ENCODE peak calls at places on chromosomes 1 and 21, in five cellular contexts. One of them, this sample, is unnamed.

GRCh38 chr1:91913018-91913417 is 27.1 kb upstream of the TGFBR3 start:
- DNase-seq in HepG2: no peak
- DNase-seq in HCT116: no peak
- DNase-seq in SK-N-SH: no peak
- DNase-seq in K562: no peak
- DNase-seq in this sample: no peak

GRCh38 chr1:45198185-45198584 is 8.2 kb downstream of the ZSWIM5 start:
- DNase-seq in SK-N-SH: no peak
- DNase-seq in HepG2: peak
- DNase-seq in K562: no peak
- DNase-seq in HCT116: no peak
- DNase-seq in this sample: no peak

GRCh38 chr1:76571248-76571647 is 296.0 kb upstream of the ST6GALNAC5 start:
- DNase-seq in K562: no peak
- DNase-seq in SK-N-SH: no peak
- DNase-seq in HepG2: no peak
- DNase-seq in HCT116: no peak
- DNase-seq in this sample: no peak

GRCh38 chr1:89279011-89279466 is 6.4 kb upstream of the GBP5 start:
- DNase-seq in HCT116: no peak
- DNase-seq in SK-N-SH: no peak
- DNase-seq in K562: no peak
- DNase-seq in HepG2: no peak
- DNase-seq in this sample: no peak

GRCh38 chr1:247895976-247896375 is 589 bp downstream of the OR2W3 start:
- DNase-seq in K562: no peak
- DNase-seq in HCT116: no peak
- DNase-seq in HepG2: no peak
- DNase-seq in SK-N-SH: no peak
- DNase-seq in this sample: no peak

GRCh38 chr1:221025391-221026355 is 146.4 kb downstream of the HLX start:
- DNase-seq in HCT116: no peak
- DNase-seq in HepG2: no peak
- DNase-seq in K562: no peak
- DNase-seq in SK-N-SH: no peak
- DNase-seq in this sample: no peak

GRCh38 chr1:211549092-211549749 is 29.7 kb downstream of the SLC30A1 start:
- DNase-seq in SK-N-SH: no peak
- DNase-seq in HepG2: no peak
- DNase-seq in HCT116: no peak
- DNase-seq in K562: no peak
- DNase-seq in this sample: no peak

GRCh38 chr1:184485731-184486723 is 99.2 kb downstream of the C1orf21 start:
- DNase-seq in SK-N-SH: no peak
- DNase-seq in K562: no peak
- DNase-seq in HepG2: no peak
- DNase-seq in HCT116: no peak
- DNase-seq in this sample: no peak

GRCh38 chr1:207896547-207896946 is 14.4 kb downstream of the CD34 start:
- DNase-seq in HCT116: no peak
- DNase-seq in SK-N-SH: no peak
- DNase-seq in K562: no peak
- DNase-seq in HepG2: no peak
- DNase-seq in this sample: no peak

GRCh38 chr1:214603819-214604252 is 841 bp downstream of the CENPF start:
- DNase-seq in HCT116: no peak
- DNase-seq in HepG2: no peak
- DNase-seq in SK-N-SH: peak
- DNase-seq in K562: peak
- DNase-seq in this sample: no peak

GRCh38 chr1:212976586-212976985 is 26.2 kb downstream of the VASH2 start:
- DNase-seq in HepG2: no peak
- DNase-seq in SK-N-SH: no peak
- DNase-seq in HCT116: no peak
- DNase-seq in K562: no peak
- DNase-seq in this sample: no peak

GRCh38 chr21:39373634-39374033 is 24.7 kb upstream of the HMGN1 start:
- DNase-seq in HepG2: peak
- DNase-seq in K562: peak
- DNase-seq in HCT116: no peak
- DNase-seq in SK-N-SH: peak
- DNase-seq in this sample: no peak

GRCh38 chr21:25329227-25329626 is 278.1 kb downstream of the MRPL39 start:
- DNase-seq in SK-N-SH: no peak
- DNase-seq in HCT116: no peak
- DNase-seq in K562: no peak
- DNase-seq in HepG2: no peak
- DNase-seq in this sample: no peak

GRCh38 chr1:85611390-85611789 is 30.8 kb downstream of the CCN1 start:
- DNase-seq in SK-N-SH: no peak
- DNase-seq in HCT116: no peak
- DNase-seq in K562: no peak
- DNase-seq in HepG2: no peak
- DNase-seq in this sample: no peak

GRCh38 chr1:5771788-5772187 is 220.4 kb downstream of the NPHP4 start:
- DNase-seq in K562: no peak
- DNase-seq in HepG2: no peak
- DNase-seq in HCT116: no peak
- DNase-seq in SK-N-SH: no peak
- DNase-seq in this sample: no peak

GRCh38 chr1:113886417-113887391 is 677 bp downstream of the BCL2L15 start:
- DNase-seq in SK-N-SH: no peak
- DNase-seq in HepG2: no peak
- DNase-seq in HCT116: no peak
- DNase-seq in K562: no peak
- DNase-seq in this sample: no peak

GRCh38 chr1:84083321-84083720 is 60.8 kb upstream of the PRKACB start:
- DNase-seq in SK-N-SH: peak
- DNase-seq in HepG2: no peak
- DNase-seq in K562: no peak
- DNase-seq in HCT116: no peak
- DNase-seq in this sample: no peak

GRCh38 chr1:68120136-68120791 is 69.8 kb upstream of the DIRAS3 start:
- DNase-seq in HCT116: peak
- DNase-seq in SK-N-SH: peak
- DNase-seq in K562: peak
- DNase-seq in HepG2: peak
- DNase-seq in this sample: peak

GRCh38 chr1:145996433-145997155 is at the start of gene TXNIP:
- DNase-seq in K562: peak
- DNase-seq in HepG2: peak
- DNase-seq in SK-N-SH: peak
- DNase-seq in HCT116: no peak
- DNase-seq in this sample: peak

GRCh38 chr21:34073749-34074282 is 438 bp downstream of the MRPS6 start:
- DNase-seq in K562: peak
- DNase-seq in HepG2: no peak
- DNase-seq in SK-N-SH: peak
- DNase-seq in HCT116: no peak
- DNase-seq in this sample: no peak

GRCh38 chr1:164576311-164577271 is 17.6 kb downstream of the PBX1 start:
- DNase-seq in K562: no peak
- DNase-seq in SK-N-SH: no peak
- DNase-seq in HepG2: no peak
- DNase-seq in HCT116: no peak
- DNase-seq in this sample: no peak

GRCh38 chr1:39933956-39934941 is 20.7 kb upstream of the MFSD2A start:
- DNase-seq in SK-N-SH: no peak
- DNase-seq in HepG2: peak
- DNase-seq in K562: no peak
- DNase-seq in HCT116: no peak
- DNase-seq in this sample: no peak

GRCh38 chr1:159214149-159214760 is 9.6 kb downstream of the ACKR1 start:
- DNase-seq in HepG2: peak
- DNase-seq in HCT116: peak
- DNase-seq in K562: peak
- DNase-seq in SK-N-SH: peak
- DNase-seq in this sample: no peak

GRCh38 chr21:16708431-16708830 is 804.4 kb upstream of the CXADR start:
- DNase-seq in K562: no peak
- DNase-seq in SK-N-SH: no peak
- DNase-seq in HepG2: no peak
- DNase-seq in HCT116: no peak
- DNase-seq in this sample: no peak

GRCh38 chr1:176843352-176844297 is 320.9 kb downstream of the ASTN1 start:
- DNase-seq in SK-N-SH: peak
- DNase-seq in HepG2: peak
- DNase-seq in K562: peak
- DNase-seq in HCT116: peak
- DNase-seq in this sample: no peak

GRCh38 chr1:16973215-16973614 is 7.2 kb downstream of the MFAP2 start:
- DNase-seq in HCT116: no peak
- DNase-seq in HepG2: no peak
- DNase-seq in K562: no peak
- DNase-seq in SK-N-SH: no peak
- DNase-seq in this sample: no peak

GRCh38 chr1:67308136-67308535 is 463 bp downstream of the IL12RB2 start:
- DNase-seq in HepG2: no peak
- DNase-seq in HCT116: no peak
- DNase-seq in K562: no peak
- DNase-seq in SK-N-SH: no peak
- DNase-seq in this sample: no peak

DNA sequence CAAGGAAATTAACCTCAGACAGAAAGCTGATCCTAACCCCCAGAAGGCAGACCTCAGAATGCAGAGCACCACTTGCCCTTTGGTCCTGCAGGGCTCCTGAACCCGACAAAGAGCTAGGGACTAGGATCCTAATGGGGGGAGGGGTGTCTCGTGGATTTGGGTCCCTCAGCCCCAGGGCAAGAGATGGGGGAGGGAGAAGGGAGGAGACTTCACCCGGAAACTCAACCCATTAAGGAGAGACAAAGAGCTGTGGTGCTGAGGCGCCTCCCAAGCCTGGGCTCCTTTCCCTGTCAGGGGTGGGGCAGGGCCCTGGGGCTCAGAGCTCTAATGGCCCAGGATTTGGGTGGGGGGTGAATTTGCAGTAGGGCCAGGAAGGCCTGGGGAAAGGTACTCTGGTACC is 2.9 kb downstream of the NECTIN4 start:
- DNase-seq in K562: no peak
- DNase-seq in HepG2: no peak
- DNase-seq in SK-N-SH: no peak
- DNase-seq in HCT116: no peak
- DNase-seq in this sample: no peak
- TF ChIP-seq YY1 in K562: no peak
- TF ChIP-seq YY1 in HepG2: no peak
- TF ChIP-seq YY1 in SK-N-SH: no peak
- TF ChIP-seq YY1 in HCT116: no peak
- TF ChIP-seq YY1 in this sample: no peak

DNA sequence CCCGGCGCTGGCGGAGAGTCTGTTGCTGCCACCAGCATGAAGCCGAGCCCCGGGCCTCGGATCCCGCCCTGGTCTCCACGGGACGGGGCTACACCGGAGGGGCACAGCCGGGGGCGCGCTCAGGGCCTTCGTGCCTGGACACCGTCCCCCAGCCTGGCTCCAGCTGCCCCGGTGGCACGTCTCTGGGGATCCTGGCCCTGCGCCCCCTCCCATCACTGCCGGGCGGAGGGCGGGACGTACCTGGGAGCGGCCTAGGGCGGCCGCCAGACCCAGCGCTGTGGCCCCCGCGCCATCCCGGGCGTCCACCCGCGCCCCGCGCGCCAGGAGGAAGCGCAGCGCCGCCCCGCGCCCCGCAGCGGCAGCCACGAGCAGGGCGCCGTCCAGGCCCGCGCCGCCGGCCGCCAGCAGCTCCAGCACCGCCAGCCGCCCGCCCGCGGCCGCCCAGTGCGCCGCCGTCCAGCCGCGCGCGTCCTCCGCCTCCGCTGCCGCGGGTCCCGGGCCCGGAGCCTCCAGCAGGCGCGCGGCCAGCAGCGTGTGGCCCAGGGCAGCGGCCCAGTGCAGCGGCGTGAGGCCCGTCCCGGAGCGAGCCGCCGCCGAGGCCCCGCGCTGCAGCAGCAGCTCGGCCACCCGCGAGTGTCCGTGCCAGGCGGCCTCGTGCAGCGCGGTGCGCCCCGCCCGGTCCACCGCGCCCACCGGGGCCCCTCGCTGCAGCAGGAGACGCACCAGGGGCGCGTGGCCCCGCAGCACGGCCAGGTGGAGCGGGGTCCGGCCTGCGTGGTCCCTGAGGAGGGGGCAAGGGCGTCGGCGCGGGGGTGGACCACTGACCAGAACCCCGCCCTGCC is 1.0 kb downstream of the ANKRD65 start:
- DNase-seq in HepG2: no peak
- DNase-seq in HCT116: no peak
- DNase-seq in SK-N-SH: peak
- DNase-seq in K562: no peak
- DNase-seq in this sample: no peak
- TF ChIP-seq REST in HepG2: no peak
- TF ChIP-seq REST in HCT116: no peak
- TF ChIP-seq REST in SK-N-SH: no peak
- TF ChIP-seq REST in K562: no peak
- TF ChIP-seq REST in this sample: no peak

GRCh38 chr1:245953876-245954660 is 553.0 kb downstream of the SMYD3 start:
- DNase-seq in K562: no peak
- DNase-seq in HepG2: no peak
- DNase-seq in HCT116: no peak
- DNase-seq in SK-N-SH: no peak
- DNase-seq in this sample: peak
- TF ChIP-seq YY1 in K562: no peak
- TF ChIP-seq YY1 in HepG2: no peak
- TF ChIP-seq YY1 in HCT116: no peak
- TF ChIP-seq YY1 in SK-N-SH: no peak
- TF ChIP-seq YY1 in this sample: no peak

GRCh38 chr1:58074702-58075578 is 471.6 kb downstream of the OMA1 start:
- DNase-seq in SK-N-SH: no peak
- DNase-seq in HCT116: no peak
- DNase-seq in HepG2: no peak
- DNase-seq in K562: no peak
- DNase-seq in this sample: no peak

GRCh38 chr1:58072450-58072849 is 474.1 kb downstream of the OMA1 start:
- DNase-seq in K562: no peak
- DNase-seq in SK-N-SH: no peak
- DNase-seq in HCT116: no peak
- DNase-seq in HepG2: no peak
- DNase-seq in this sample: no peak

DNA sequence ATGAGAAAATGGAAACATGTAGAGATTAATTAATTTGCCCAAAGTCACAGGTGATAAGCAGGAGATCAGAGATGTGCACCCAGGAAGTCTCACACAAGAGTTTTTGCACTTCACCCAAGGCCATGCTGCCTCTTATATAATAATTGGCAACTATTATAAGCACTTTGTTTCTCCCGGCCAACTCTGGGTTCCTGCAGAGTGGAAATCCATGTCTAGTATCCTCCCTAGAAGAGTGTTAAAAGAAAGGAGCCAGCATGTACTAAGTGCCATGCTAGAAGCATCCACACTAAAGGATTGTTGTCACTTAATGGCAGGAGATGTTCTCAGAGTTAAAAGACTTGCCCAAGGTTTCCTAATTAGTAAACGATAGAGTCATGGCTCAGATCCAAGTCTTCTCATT is 470.3 kb downstream of the OMA1 start:
- DNase-seq in HCT116: no peak
- DNase-seq in HepG2: no peak
- DNase-seq in SK-N-SH: no peak
- DNase-seq in K562: no peak
- DNase-seq in this sample: no peak
- TF ChIP-seq REST in HCT116: no peak
- TF ChIP-seq REST in HepG2: no peak
- TF ChIP-seq REST in SK-N-SH: no peak
- TF ChIP-seq REST in K562: no peak
- TF ChIP-seq REST in this sample: no peak